ENCODE peak calls at places on chromosomes 16 and 17, in five cellular contexts. X is stomach, W is A549, K is suprapubic skin, F is ovary. A is an unnamed sample. For H3K4me1, the result is how much of the 10 kb centered on the place peaks cover.

GRCh38 chr16:75494696-75495601 is at the start of gene CHST6:
- DNase-seq in F (no peak), K (no peak), W (no peak), X (no peak), A (no peak)

GRCh38 chr16:17777461-17777863 is 306.7 kb upstream of the XYLT1 start:
- DNase-seq in F (no peak), K (no peak), W (no peak), X (no peak), A (no peak)

GRCh38 chr17:30824002-30824355 is 513 bp downstream of the CRLF3 start:
- DNase-seq in F (peak), K (no peak), X (no peak), W (peak), A (no peak)

GRCh38 chr17:48048321-48049140 is at the start of gene NFE2L1:
- DNase-seq in X (peak), K (peak), W (peak), F (peak), A (peak)

GRCh38 chr16:54290203-54291106 is 3.9 kb upstream of the IRX3 start:
- DNase-seq in F (no peak), X (no peak), W (no peak), K (no peak), A (no peak)

GRCh38 chr16:76265434-76266045 is 11.7 kb upstream of the CNTNAP4 start:
- DNase-seq in X (no peak), W (peak), K (no peak), F (no peak), A (no peak)

GRCh38 chr16:58346831-58347371 is 45.4 kb upstream of the GINS3 start:
- DNase-seq in K (no peak), W (no peak), X (no peak), F (no peak), A (no peak)

GRCh38 chr17:78993241-78993956 is 13.7 kb upstream of the LGALS3BP start:
- DNase-seq in X (peak), K (peak), F (peak), W (peak), A (peak)

GRCh38 chr17:64331946-64332493 is 58.6 kb downstream of the PECAM1 start:
- DNase-seq in K (no peak), W (no peak), X (no peak), F (no peak), A (peak)

GRCh38 chr16:14300631-14301149 is 229.6 kb downstream of the MRTFB start:
- DNase-seq in W (peak), X (peak), F (peak), K (peak), A (peak)

GRCh38 chr17:42814633-42815399 is 9.3 kb downstream of the BECN1 start:
- DNase-seq in X (no peak), W (no peak), K (no peak), F (no peak), A (no peak)

GRCh38 chr17:71402007-71402406 is 718.8 kb upstream of the SOX9 start:
- DNase-seq in W (no peak), X (no peak), K (no peak), F (no peak), A (no peak)

GRCh38 chr17:46774108-46774737 is 44.3 kb downstream of the WNT3 start:
- DNase-seq in K (peak), W (no peak), F (no peak), X (no peak), A (no peak)

GRCh38 chr16:27495191-27495590 is 54.5 kb downstream of the GTF3C1 start:
- DNase-seq in K (no peak), F (peak), W (no peak), X (no peak), A (peak)

GRCh38 chr16:68645494-68646388 is 631 bp downstream of the CDH3 start:
- DNase-seq in F (peak), K (no peak), X (no peak), W (no peak), A (no peak)

GRCh38 chr17:80878876-80879722 is 112.5 kb upstream of the CHMP6 start:
- DNase-seq in W (no peak), F (peak), K (peak), X (no peak), A (no peak)

GRCh38 chr17:78241277-78242023 is 10.0 kb downstream of the TMEM235 start:
- DNase-seq in X (no peak), F (no peak), K (no peak), W (peak), A (no peak)

GRCh38 chr17:83057397-83057761 is 22.0 kb upstream of the METRNL start:
- DNase-seq in X (peak), W (no peak), K (no peak), F (peak), A (peak)

GRCh38 chr16:64321066-64321465 is 800.8 kb downstream of the CDH11 start:
- DNase-seq in W (no peak), K (no peak), X (no peak), F (no peak), A (no peak)

GRCh38 chr17:27552467-27552779 is 78.6 kb upstream of the LGALS9 start:
- DNase-seq in F (no peak), W (peak), K (no peak), X (no peak), A (no peak)

GRCh38 chr16:57964157-57964700 is 6.7 kb downstream of the CNGB1 start:
- DNase-seq in X (no peak), F (no peak), W (no peak), K (no peak), A (no peak)

GRCh38 chr16:89793955-89794354 is 22.5 kb downstream of the FANCA start:
- DNase-seq in K (no peak), F (no peak), W (no peak), X (no peak), A (no peak)
- TF ChIP-seq EP300 in K (no peak), F (no peak), W (no peak), X (no peak), A (no peak)

DNA sequence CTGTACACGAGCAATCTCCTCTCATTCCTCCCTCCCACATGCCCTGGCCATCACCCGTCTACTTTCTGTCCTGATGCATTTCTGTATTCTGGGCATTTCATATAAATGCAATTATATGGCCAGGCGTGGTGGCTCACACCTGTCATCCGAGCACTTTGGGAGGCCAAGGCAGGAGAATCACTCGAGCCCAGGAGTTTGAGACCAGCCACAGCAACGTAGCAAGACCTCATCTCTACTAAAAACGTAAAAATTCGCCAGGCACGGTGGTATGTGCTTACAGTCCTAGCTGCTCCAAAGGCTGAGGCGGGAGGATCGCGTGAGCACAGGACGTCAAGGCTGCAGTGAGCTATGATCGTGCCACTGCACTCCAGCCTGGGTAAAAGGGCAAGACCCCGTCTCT is 4.8 kb downstream of the MEAK7 start:
- DNase-seq in K (no peak), F (peak), X (no peak), W (no peak), A (no peak)
- H3K4me1 ChIP-seq in K (under half), F (under half), X (under half), W (under half), A (under half)

GRCh38 chr17:65556910-65557348 is 4.5 kb downstream of the AXIN2 start:
- DNase-seq in K (no peak), X (no peak), F (no peak), W (no peak), A (no peak)

GRCh38 chr17:65556014-65556909 is 5.2 kb downstream of the AXIN2 start:
- DNase-seq in X (peak), K (peak), W (peak), F (peak), A (peak)

GRCh38 chr17:65553009-65553645 is 8.3 kb downstream of the AXIN2 start:
- DNase-seq in F (no peak), X (no peak), K (no peak), W (no peak), A (no peak)

GRCh38 chr17:65553646-65554567 is 7.5 kb downstream of the AXIN2 start:
- DNase-seq in X (no peak), K (no peak), F (no peak), W (no peak), A (no peak)

DNA sequence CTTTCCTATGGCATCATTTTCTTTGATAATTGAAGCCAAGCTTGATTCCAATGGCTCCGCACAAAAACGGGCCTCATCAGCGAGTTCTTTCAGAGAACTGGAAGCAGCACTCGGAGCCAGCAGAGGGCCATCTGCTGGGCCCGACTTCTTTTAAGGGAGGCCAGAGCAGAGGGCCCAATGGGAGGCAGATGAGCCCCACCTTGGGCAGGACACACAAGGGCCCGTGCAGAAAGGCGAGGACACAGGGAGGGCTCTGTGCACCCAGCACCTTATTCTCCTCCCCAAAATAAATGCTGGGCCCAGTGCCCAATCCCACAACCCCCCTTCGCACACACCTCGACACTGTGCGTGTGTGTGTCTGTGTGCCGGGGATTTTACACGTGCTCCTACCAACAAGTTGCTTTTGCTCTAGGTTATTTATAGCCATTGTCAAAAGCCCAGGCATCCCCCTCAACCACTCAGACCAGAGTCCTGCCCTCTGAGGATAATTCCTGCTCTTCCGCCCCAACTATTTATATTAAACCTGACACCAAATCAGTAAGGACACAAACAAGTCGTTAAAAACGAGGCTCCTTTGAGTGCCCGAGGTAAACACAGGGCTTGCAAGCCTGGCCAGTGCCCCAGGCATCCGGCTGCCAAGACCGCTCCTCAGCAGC is 6.8 kb downstream of the AXIN2 start:
- DNase-seq in W (no peak), F (no peak), K (no peak), X (no peak), A (no peak)
- TF ChIP-seq EP300 in W (no peak), F (no peak), K (no peak), X (no peak), A (no peak)

GRCh38 chr17:8161289-8162231 is 1.2 kb downstream of the VAMP2 start:
- DNase-seq in W (no peak), F (no peak), K (no peak), X (no peak), A (no peak)
- H3K4me1 ChIP-seq in W (under half), F (under half), K (half or more), X (half or more), A (half or more)